ENCODE peak calls at places on chromosomes 11 and 22, in eight cellular contexts. G is activated CD4-positive, alpha-beta T cell treated with anti-CD3 and anti-CD28 coated beads for 48 hours; Q is choroid plexus epithelial cell; P is uterus; A is NAMALWA; J is right atrium auricular region; E is activated T-helper 1 cell treated with Interleukin-2 at 50 U/mL for 16 hours; I is PC-3. F is an unnamed sample.
A peak's percentile ranks its signal among the peaks of the same experiment; 100 is the strongest.

GRCh38 chr11:131447268-131447667 is 76.9 kb downstream of the NTM start:
- DNase-seq in G (no peak), Q (no peak), P (no peak), A (no peak), J (no peak), E (no peak), I (no peak), F (no peak)

GRCh38 chr11:4068962-4069361 is 25.6 kb upstream of the RRM1 start:
- DNase-seq in G (no peak), Q (no peak), P (no peak), A (no peak), J (no peak), E (no peak), I (no peak), F (no peak)

GRCh38 chr11:31927982-31928381 is 116.9 kb upstream of the PAX6 start:
- DNase-seq in G (no peak), Q (no peak), P (no peak), A (no peak), J (no peak), E (no peak), I (no peak), F (no peak)

GRCh38 chr11:2303627-2304155 is 1.9 kb downstream of the TSPAN32 start:
- DNase-seq in G (peak; percentile 2), Q (no peak), P (no peak), A (no peak), J (peak; percentile 57), E (no peak), I (no peak), F (peak; percentile 19)

GRCh38 chr11:131924001-131924400 is 553.6 kb downstream of the NTM start:
- DNase-seq in G (no peak), Q (peak; percentile 74), P (no peak), A (no peak), J (no peak), E (no peak), I (no peak), F (no peak)

GRCh38 chr11:108037636-108038035 is 28.9 kb downstream of the CUL5 start:
- DNase-seq in G (no peak), Q (peak; percentile 12), P (no peak), A (no peak), J (no peak), E (no peak), I (no peak), F (no peak)

GRCh38 chr22:42967933-42968332 is 47.0 kb downstream of the PACSIN2 start:
- DNase-seq in G (no peak), Q (no peak), P (peak; percentile 52), A (peak; percentile 53), J (peak; percentile 73), E (no peak), I (no peak), F (no peak)

GRCh38 chr11:96543177-96543576 is 153.4 kb downstream of the JRKL start:
- DNase-seq in G (no peak), Q (no peak), P (no peak), A (no peak), J (no peak), E (no peak), I (peak; percentile 1), F (no peak)

GRCh38 chr11:2700415-2701211 is 819 bp upstream of the KCNQ1OT1 start:
- DNase-seq in G (peak; percentile 51), Q (no peak), P (peak; percentile 61), A (peak; percentile 49), J (peak; percentile 72), E (no peak), I (peak; percentile 59), F (peak; percentile 63)

GRCh38 chr11:35911616-35912165 is 32.2 kb upstream of the LDLRAD3 start:
- DNase-seq in G (no peak), Q (peak; percentile 49), P (no peak), A (no peak), J (no peak), E (no peak), I (no peak), F (no peak)

GRCh38 chr11:6365659-6366058 is 24.6 kb upstream of the SMPD1 start:
- DNase-seq in G (no peak), Q (no peak), P (no peak), A (no peak), J (no peak), E (no peak), I (no peak), F (no peak)

GRCh38 chr11:61598886-61599868 is 18.3 kb upstream of the SYT7 start:
- DNase-seq in G (no peak), Q (peak; percentile 51), P (peak; percentile 79), A (no peak), J (no peak), E (no peak), I (peak; percentile 44), F (no peak)

GRCh38 chr11:108887436-108888238 is 222.8 kb downstream of the DDX10 start:
- DNase-seq in G (no peak), Q (peak; percentile 97), P (no peak), A (no peak), J (no peak), E (no peak), I (peak; percentile 15), F (no peak)

GRCh38 chr11:12207384-12208150 is 97.2 kb downstream of the MICAL2 start:
- DNase-seq in G (peak; percentile 74), Q (peak; percentile 75), P (no peak), A (no peak), J (no peak), E (no peak), I (peak; percentile 56), F (no peak)

GRCh38 chr22:24977370-24978230 is 25.1 kb downstream of the KIAA1671 start:
- DNase-seq in G (no peak), Q (peak; percentile 28), P (peak; percentile 30), A (no peak), J (peak; percentile 85), E (no peak), I (no peak), F (no peak)

GRCh38 chr11:20368441-20368840 is 4.9 kb downstream of the HTATIP2 start:
- DNase-seq in G (no peak), Q (no peak), P (no peak), A (no peak), J (no peak), E (no peak), I (peak; percentile 77), F (no peak)

F was measured in activated naive CD4-positive, alpha-beta T cell treated with anti-CD3 and anti-CD28 coated beads, Interleukin-2, amount 10 ng/mL, durations not matched to agents 7 days and 5 days.